ENCODE peak calls at places on chromosome 11, in seven cellular contexts. D is cardiac fibroblast, U is neuronal stem cell, S is hepatic stellate cell, P is posterior vena cava, Z is IMR-90, F is T-helper 9 cell. B is an unnamed sample.

GRCh38 chr11:47413351-47413750 is 5.0 kb downstream of the SLC39A13 start:
- DNase-seq in D (no peak), U (no peak), S (no peak), P (no peak), Z (no peak), F (no peak), B (peak)

GRCh38 chr11:84420261-84420660 is 1134.1 kb upstream of the CCDC90B start:
- DNase-seq in D (peak), U (peak), S (no peak), P (no peak), Z (no peak), F (no peak), B (no peak)

GRCh38 chr11:69416123-69416475 is 65.4 kb upstream of the LINC01488 start:
- DNase-seq in D (no peak), U (no peak), S (no peak), P (peak), Z (no peak), F (no peak), B (no peak)

GRCh38 chr11:86632499-86633269 is 39.7 kb downstream of the ME3 start:
- DNase-seq in D (peak), U (peak), S (peak), P (peak), Z (peak), F (no peak), B (no peak)

GRCh38 chr11:57294225-57295131 is 30.3 kb downstream of the TNKS1BP1 start:
- DNase-seq in D (peak), U (no peak), S (no peak), P (no peak), Z (peak), F (no peak), B (no peak)

GRCh38 chr11:57644748-57645715 is 4.7 kb downstream of the YPEL4 start:
- DNase-seq in D (peak), U (peak), S (peak), P (peak), Z (peak), F (peak), B (peak)

GRCh38 chr11:116317212-116317611 is 455.6 kb downstream of the BUD13 start:
- DNase-seq in D (no peak), U (no peak), S (no peak), P (no peak), Z (no peak), F (no peak), B (no peak)

GRCh38 chr11:76579047-76579751 is 91.3 kb downstream of the LRRC32 start:
- DNase-seq in D (peak), U (no peak), S (peak), P (peak), Z (no peak), F (no peak), B (peak)

GRCh38 chr11:57427692-57428082 is 766 bp upstream of the SLC43A3 start:
- DNase-seq in D (peak), U (no peak), S (no peak), P (peak), Z (peak), F (no peak), B (no peak)

GRCh38 chr11:104602643-104603042 is 295.6 kb downstream of the CASP12 start:
- DNase-seq in D (no peak), U (no peak), S (no peak), P (no peak), Z (peak), F (no peak), B (no peak)

GRCh38 chr11:61120865-61121831 is 18.9 kb downstream of the CD5 start:
- DNase-seq in D (peak), U (no peak), S (peak), P (peak), Z (peak), F (no peak), B (no peak)

GRCh38 chr11:39367526-39367925 is 2091.9 kb downstream of the LRRC4C start:
- DNase-seq in D (no peak), U (no peak), S (no peak), P (no peak), Z (no peak), F (no peak), B (no peak)

GRCh38 chr11:31800398-31801265 is 10.5 kb downstream of the PAX6 start:
- DNase-seq in D (no peak), U (no peak), S (no peak), P (no peak), Z (no peak), F (no peak), B (no peak)

GRCh38 chr11:1179641-1180040 is 21.9 kb downstream of the MUC5AC start:
- DNase-seq in D (no peak), U (no peak), S (no peak), P (peak), Z (no peak), F (no peak), B (peak)

GRCh38 chr11:47216141-47216798 is 1.5 kb downstream of the DDB2 start:
- DNase-seq in D (peak), U (no peak), S (peak), P (no peak), Z (peak), F (peak), B (peak)

GRCh38 chr11:94201004-94201465 is 72.4 kb downstream of the PANX1 start:
- DNase-seq in D (peak), U (no peak), S (peak), P (no peak), Z (peak), F (no peak), B (no peak)

GRCh38 chr11:123033895-123034294 is 28.0 kb downstream of the HSPA8 start:
- DNase-seq in D (peak), U (no peak), S (no peak), P (no peak), Z (no peak), F (no peak), B (no peak)

GRCh38 chr11:69040581-69041260 is 8.0 kb upstream of the TPCN2 start:
- DNase-seq in D (peak), U (no peak), S (peak), P (no peak), Z (peak), F (no peak), B (no peak)

GRCh38 chr11:119832536-119832935 is 103.5 kb upstream of the NECTIN1 start:
- DNase-seq in D (no peak), U (no peak), S (no peak), P (peak), Z (peak), F (no peak), B (peak)

GRCh38 chr11:74566386-74566960 is 25.9 kb upstream of the POLD3 start:
- DNase-seq in D (no peak), U (no peak), S (no peak), P (no peak), Z (no peak), F (no peak), B (no peak)

GRCh38 chr11:107562647-107563208 is 2.8 kb downstream of the ALKBH8 start:
- DNase-seq in D (peak), U (no peak), S (no peak), P (no peak), Z (peak), F (no peak), B (no peak)

GRCh38 chr11:14446701-14447169 is 52.9 kb downstream of the COPB1 start:
- DNase-seq in D (peak), U (no peak), S (no peak), P (no peak), Z (peak), F (no peak), B (no peak)

GRCh38 chr11:111417011-111417765 is 38.1 kb upstream of the POU2AF1 start:
- DNase-seq in D (no peak), U (no peak), S (no peak), P (no peak), Z (peak), F (no peak), B (no peak)

B was measured in kidney.